ENCODE peak calls at places on chromosome 14, in four cellular contexts. U, D, N and F are unnamed samples.

GRCh38 chr14:80055912-80056801 is 155.1 kb downstream of the DIO2 start:
- DNase-seq in U (peak), D (peak), N (peak), F (peak)

GRCh38 chr14:99177046-99177655 is 94.8 kb downstream of the BCL11B start:
- DNase-seq in D (no peak), N (no peak), U (no peak), F (no peak)

GRCh38 chr14:67674480-67675218 is at the start of gene VTI1B:
- DNase-seq in N (peak), U (peak), D (peak), F (peak)

GRCh38 chr14:73258845-73259611 is 21.7 kb downstream of the PAPLN start:
- DNase-seq in U (no peak), N (no peak), D (no peak), F (no peak)

GRCh38 chr14:20194101-20194500 is 3.4 kb downstream of the OR11G2 start:
- DNase-seq in U (no peak), D (no peak), N (no peak), F (no peak)

GRCh38 chr14:24348186-24348585 is 8.4 kb upstream of the RIPK3 start:
- DNase-seq in U (no peak), N (no peak), D (no peak), F (no peak)

GRCh38 chr14:64638625-64639024 is 65.6 kb upstream of the PLEKHG3 start:
- DNase-seq in D (no peak), N (no peak), U (no peak), F (no peak)

GRCh38 chr14:99195602-99196309 is 76.2 kb downstream of the BCL11B start:
- DNase-seq in N (no peak), D (no peak), U (no peak), F (no peak)

GRCh38 chr14:29262979-29263378 is 496.4 kb downstream of the FOXG1 start:
- DNase-seq in U (no peak), D (no peak), N (no peak), F (no peak)

GRCh38 chr14:76977793-76978730 is 50.4 kb downstream of the IRF2BPL start:
- DNase-seq in D (peak), U (no peak), N (peak), F (no peak)

GRCh38 chr14:37598973-37599526 is 3.6 kb downstream of the TTC6 start:
- DNase-seq in D (no peak), U (no peak), N (no peak), F (no peak)

GRCh38 chr14:71583705-71584104 is 348.5 kb upstream of the RGS6 start:
- DNase-seq in U (no peak), N (no peak), D (no peak), F (no peak)

GRCh38 chr14:21039585-21040369 is 2.4 kb upstream of the RNASE7 start:
- DNase-seq in N (peak), U (peak), D (peak), F (peak)

GRCh38 chr14:29671034-29671433 is 256.6 kb downstream of the PRKD1 start:
- DNase-seq in U (no peak), D (no peak), N (no peak), F (no peak)

GRCh38 chr14:36656769-36657408 is 4.8 kb upstream of the PAX9 start:
- DNase-seq in D (no peak), U (no peak), N (no peak), F (peak)

GRCh38 chr14:51119411-51120051 is 24.6 kb upstream of the TRIM9 start:
- DNase-seq in D (no peak), N (no peak), U (no peak), F (no peak)

GRCh38 chr14:102848830-102849521 is 71.7 kb downstream of the TRAF3 start:
- DNase-seq in N (peak), U (no peak), D (no peak), F (no peak)

GRCh38 chr14:96764012-96764411 is 33.2 kb upstream of the VRK1 start:
- DNase-seq in D (no peak), N (no peak), U (no peak), F (no peak)

GRCh38 chr14:41986726-41987125 is 380.1 kb downstream of the LRFN5 start:
- DNase-seq in U (no peak), N (no peak), D (no peak), F (no peak)

GRCh38 chr14:75303415-75303814 is 24.8 kb downstream of the FOS start:
- DNase-seq in N (peak), D (peak), U (peak), F (peak)

DNA sequence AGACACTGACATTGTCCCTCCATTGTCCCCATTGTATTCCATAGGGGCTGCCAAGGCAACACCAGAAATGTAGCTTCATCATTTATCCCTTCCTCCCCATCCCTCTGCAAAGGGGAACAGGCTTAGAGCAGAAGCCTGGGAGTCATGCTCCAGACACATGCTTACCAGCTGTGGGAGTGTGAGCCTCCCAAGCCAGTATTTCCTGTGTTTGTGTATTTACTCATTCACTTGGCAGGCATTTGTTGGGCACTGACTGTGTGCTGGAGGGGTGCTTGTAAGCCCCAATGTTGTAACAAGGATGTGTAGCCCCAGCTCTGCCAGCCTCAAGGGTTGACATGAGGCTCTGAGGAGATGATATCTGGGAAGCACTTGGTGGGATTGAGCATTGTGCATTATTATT is 46.0 kb upstream of the TCL1A start:
- DNase-seq in U (no peak), D (no peak), N (no peak), F (no peak)
- TF ChIP-seq NR3C1 in U (no peak), D (no peak), N (no peak), F (no peak)

GRCh38 chr14:105380656-105381210 is 17.6 kb upstream of the TEX22 start:
- DNase-seq in U (no peak), N (no peak), D (no peak), F (no peak)
- TF ChIP-seq NR3C1 in U (no peak), N (no peak), D (no peak), F (no peak)

DNA sequence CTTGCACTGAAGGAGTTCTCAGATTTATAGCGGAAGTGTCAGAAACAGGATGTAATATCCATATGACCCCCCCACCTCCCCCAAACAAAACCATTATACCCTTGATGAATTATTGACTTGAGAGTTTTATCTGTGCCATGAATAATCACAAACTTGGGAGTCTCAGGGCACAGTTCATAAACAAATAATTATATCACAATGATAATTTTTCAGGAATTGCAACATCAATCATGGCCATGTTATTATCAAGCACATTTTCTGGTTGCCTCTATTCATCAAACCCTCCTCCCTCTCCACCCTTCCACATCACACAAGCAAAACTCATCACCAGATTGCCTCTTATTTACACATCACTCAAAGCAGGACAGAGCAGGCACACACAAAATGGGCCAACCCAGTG is 141.4 kb downstream of the EGLN3 start:
- DNase-seq in U (no peak), D (no peak), N (no peak), F (no peak)
- TF ChIP-seq NR3C1 in U (no peak), D (no peak), N (no peak), F (no peak)

GRCh38 chr14:69002069-69002468 is 23.0 kb upstream of the ACTN1 start:
- DNase-seq in D (peak), N (peak), U (peak), F (peak)
- TF ChIP-seq NR3C1 in D (no peak), N (no peak), U (no peak), F (no peak)

GRCh38 chr14:100222219-100223093 is 16.5 kb upstream of the YY1 start:
- DNase-seq in D (no peak), N (no peak), U (no peak), F (no peak)
- TF ChIP-seq NR3C1 in D (no peak), N (no peak), U (no peak), F (no peak)

GRCh38 chr14:101761881-101762529 is 496 bp downstream of the PPP2R5C start:
- DNase-seq in D (no peak), N (no peak), U (peak), F (no peak)
- TF ChIP-seq NR3C1 in D (no peak), N (no peak), U (no peak), F (no peak)

GRCh38 chr14:39265741-39266588 is 32.2 kb downstream of the MIA2 start:
- DNase-seq in D (no peak), N (peak), U (no peak), F (no peak)

GRCh38 chr14:39268393-39268792 is 34.7 kb downstream of the MIA2 start:
- DNase-seq in D (peak), U (no peak), N (peak), F (no peak)

GRCh38 chr14:39266589-39266870 is 32.8 kb downstream of the MIA2 start:
- DNase-seq in D (peak), N (no peak), U (no peak), F (no peak)

GRCh38 chr14:39266871-39267591 is 33.3 kb downstream of the MIA2 start:
- DNase-seq in U (peak), D (peak), N (peak), F (peak)

GRCh38 chr14:39267592-39268112 is 33.9 kb downstream of the MIA2 start:
- DNase-seq in N (no peak), D (peak), U (no peak), F (no peak)
- TF ChIP-seq NR3C1 in N (no peak), D (no peak), U (no peak), F (no peak)

GRCh38 chr14:56126514-56126913 is 8.3 kb downstream of the PELI2 start:
- DNase-seq in D (no peak), N (no peak), U (no peak), F (no peak)

GRCh38 chr14:56121786-56122185 is 3.6 kb downstream of the PELI2 start:
- DNase-seq in D (no peak), U (no peak), N (no peak), F (no peak)

GRCh38 chr14:56125772-56126411 is 7.7 kb downstream of the PELI2 start:
- DNase-seq in N (no peak), U (no peak), D (no peak), F (no peak)

GRCh38 chr14:56122306-56122705 is 4.1 kb downstream of the PELI2 start:
- DNase-seq in D (no peak), N (no peak), U (no peak), F (no peak)

GRCh38 chr14:56124296-56124695 is 6.1 kb downstream of the PELI2 start:
- DNase-seq in U (no peak), D (no peak), N (no peak), F (no peak)
- TF ChIP-seq NR3C1 in U (no peak), D (no peak), N (no peak), F (no peak)